ENCODE peak calls at places on chromosomes 4 and X, in five cellular contexts. P, V, I, W and Z are unnamed samples.
A peak's percentile ranks its signal among the peaks of the same experiment; 100 is the strongest.

GRCh38 chr4:85265234-85265633 is 209.7 kb upstream of the ARHGAP24 start:
- DNase-seq in P (no peak), I (no peak), W (no peak), V (no peak), Z (no peak)

GRCh38 chr4:39497909-39498723 is 29.1 kb downstream of the UGDH start:
- DNase-seq in V (no peak), P (no peak), I (no peak), W (no peak), Z (no peak)

GRCh38 chr4:126679303-126679702 is 953.5 kb upstream of the INTU start:
- DNase-seq in W (no peak), P (no peak), I (no peak), V (no peak), Z (no peak)

GRCh38 chr4:2408401-2408958 is 10.0 kb downstream of the ZFYVE28 start:
- DNase-seq in W (no peak), P (no peak), I (no peak), V (no peak), Z (peak; percentile 15)

GRCh38 chrX:71989768-71990167 is 79.1 kb downstream of the NHSL2 start:
- DNase-seq in W (peak; percentile 77), I (no peak), V (no peak), P (no peak), Z (no peak)

GRCh38 chr4:101141230-101141629 is 206.1 kb downstream of the PPP3CA start:
- DNase-seq in I (no peak), P (no peak), W (no peak), V (no peak), Z (no peak)

GRCh38 chr4:117466388-117466787 is 381.0 kb upstream of the TRAM1L1 start:
- DNase-seq in W (peak; percentile 67), P (no peak), V (no peak), I (no peak), Z (no peak)

GRCh38 chr4:7677086-7677485 is 242.4 kb upstream of the PSAPL1 start:
- DNase-seq in V (no peak), I (no peak), W (no peak), P (no peak), Z (no peak)

GRCh38 chr4:20809796-20810195 is 109.5 kb downstream of the PACRGL start:
- DNase-seq in P (no peak), V (no peak), W (peak; percentile 90), I (no peak), Z (no peak)

GRCh38 chrX:113929004-113929403 is 654.9 kb upstream of the HTR2C start:
- DNase-seq in I (peak; percentile 14), W (peak; percentile 74), V (no peak), P (peak; percentile 38), Z (peak; percentile 17)

GRCh38 chrX:154321624-154322023 is 26.0 kb downstream of the TKTL1 start:
- DNase-seq in V (no peak), W (peak; percentile 41), I (no peak), P (no peak), Z (peak; percentile 22)

GRCh38 chr4:101008503-101008902 is 338.8 kb downstream of the PPP3CA start:
- DNase-seq in P (no peak), I (no peak), W (peak; percentile 19), V (no peak), Z (no peak)

GRCh38 chr4:24805036-24805435 is 9.7 kb downstream of the SOD3 start:
- DNase-seq in W (peak; percentile 2), P (no peak), I (no peak), V (no peak), Z (no peak)

GRCh38 chr4:143270266-143270838 is 66.3 kb upstream of the GAB1 start:
- DNase-seq in I (no peak), V (no peak), P (no peak), W (no peak), Z (no peak)

GRCh38 chrX:132692066-132692465 is 203.2 kb upstream of the MBNL3 start:
- DNase-seq in I (no peak), W (peak; percentile 30), V (no peak), P (no peak), Z (no peak)

GRCh38 chrX:112851161-112851779 is 10.6 kb upstream of the AMOT start:
- DNase-seq in W (peak; percentile 55), V (no peak), I (no peak), P (no peak), Z (no peak)